ENCODE peak calls at places on chromosomes 13 and 19, in six cellular contexts. One of them, this sample, is unnamed.

GRCh38 chr13:43339843-43340550 is 316.6 kb downstream of the DNAJC15 start:
- DNase-seq in HCT116: no peak
- DNase-seq in IMR-90: peak
- DNase-seq in mesendoderm: no peak
- DNase-seq in fibroblast of lung: no peak
- DNase-seq in K562: no peak
- DNase-seq in this sample: no peak

GRCh38 chr19:41531438-41532311 is 44.3 kb upstream of the CEACAM21 start:
- DNase-seq in K562: peak
- DNase-seq in IMR-90: peak
- DNase-seq in HCT116: no peak
- DNase-seq in mesendoderm: peak
- DNase-seq in fibroblast of lung: peak
- DNase-seq in this sample: no peak

GRCh38 chr13:36339600-36340155 is 6.5 kb downstream of the SPART start:
- DNase-seq in fibroblast of lung: no peak
- DNase-seq in mesendoderm: no peak
- DNase-seq in IMR-90: no peak
- DNase-seq in K562: no peak
- DNase-seq in HCT116: no peak
- DNase-seq in this sample: no peak

GRCh38 chr19:12293771-12294307 is 844 bp downstream of the ZNF44 start:
- DNase-seq in fibroblast of lung: peak
- DNase-seq in HCT116: peak
- DNase-seq in IMR-90: peak
- DNase-seq in K562: peak
- DNase-seq in mesendoderm: peak
- DNase-seq in this sample: peak

GRCh38 chr13:108083056-108083455 is 132.3 kb downstream of the LIG4 start:
- DNase-seq in HCT116: no peak
- DNase-seq in mesendoderm: peak
- DNase-seq in K562: no peak
- DNase-seq in IMR-90: no peak
- DNase-seq in fibroblast of lung: peak
- DNase-seq in this sample: no peak

GRCh38 chr13:110689711-110690110 is 16.2 kb downstream of the CARS2 start:
- DNase-seq in IMR-90: no peak
- DNase-seq in HCT116: no peak
- DNase-seq in K562: no peak
- DNase-seq in mesendoderm: no peak
- DNase-seq in fibroblast of lung: no peak
- DNase-seq in this sample: no peak

GRCh38 chr13:44058586-44059238 is 179.0 kb downstream of the LACC1 start:
- DNase-seq in HCT116: no peak
- DNase-seq in IMR-90: no peak
- DNase-seq in mesendoderm: no peak
- DNase-seq in fibroblast of lung: peak
- DNase-seq in K562: no peak
- DNase-seq in this sample: no peak

GRCh38 chr13:74346960-74347359 is 212.8 kb upstream of the KLF12 start:
- DNase-seq in K562: no peak
- DNase-seq in mesendoderm: peak
- DNase-seq in IMR-90: no peak
- DNase-seq in fibroblast of lung: no peak
- DNase-seq in HCT116: no peak
- DNase-seq in this sample: peak

GRCh38 chr19:15254547-15254946 is 22.3 kb upstream of the EPHX3 start:
- DNase-seq in HCT116: no peak
- DNase-seq in IMR-90: no peak
- DNase-seq in mesendoderm: no peak
- DNase-seq in fibroblast of lung: no peak
- DNase-seq in K562: no peak
- DNase-seq in this sample: no peak

GRCh38 chr19:47730521-47730889 is 14.8 kb upstream of the NOP53 start:
- DNase-seq in HCT116: no peak
- DNase-seq in IMR-90: no peak
- DNase-seq in K562: no peak
- DNase-seq in mesendoderm: no peak
- DNase-seq in fibroblast of lung: no peak
- DNase-seq in this sample: no peak

DNA sequence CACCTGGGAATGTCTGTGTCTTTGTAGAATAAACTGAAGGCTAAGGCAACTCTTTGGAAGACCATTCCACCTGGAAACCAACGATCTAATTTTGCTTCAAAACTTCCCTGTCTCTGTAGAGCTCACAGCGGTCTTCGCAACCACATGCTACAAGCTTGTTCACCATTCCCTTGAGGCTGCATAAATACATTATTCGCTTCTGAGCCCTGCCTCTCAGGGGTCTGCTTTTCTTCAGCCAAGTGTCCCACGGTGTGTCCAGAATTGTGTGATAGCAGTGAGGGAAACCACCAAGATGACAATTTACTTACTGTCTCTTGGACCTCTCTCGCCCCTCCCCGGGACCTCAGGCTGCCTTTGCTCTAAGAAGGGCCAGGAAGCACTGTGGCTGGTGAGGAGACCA is 51.1 kb downstream of the GPR12 start:
- DNase-seq in IMR-90: no peak
- DNase-seq in K562: no peak
- DNase-seq in mesendoderm: no peak
- DNase-seq in HCT116: no peak
- DNase-seq in fibroblast of lung: no peak
- DNase-seq in this sample: no peak
- H3K4me2 ChIP-seq in IMR-90: no peak
- H3K4me2 ChIP-seq in K562: no peak
- H3K4me2 ChIP-seq in mesendoderm: no peak
- H3K4me2 ChIP-seq in HCT116: no peak
- H3K4me2 ChIP-seq in fibroblast of lung: no peak
- H3K4me2 ChIP-seq in this sample: no peak

DNA sequence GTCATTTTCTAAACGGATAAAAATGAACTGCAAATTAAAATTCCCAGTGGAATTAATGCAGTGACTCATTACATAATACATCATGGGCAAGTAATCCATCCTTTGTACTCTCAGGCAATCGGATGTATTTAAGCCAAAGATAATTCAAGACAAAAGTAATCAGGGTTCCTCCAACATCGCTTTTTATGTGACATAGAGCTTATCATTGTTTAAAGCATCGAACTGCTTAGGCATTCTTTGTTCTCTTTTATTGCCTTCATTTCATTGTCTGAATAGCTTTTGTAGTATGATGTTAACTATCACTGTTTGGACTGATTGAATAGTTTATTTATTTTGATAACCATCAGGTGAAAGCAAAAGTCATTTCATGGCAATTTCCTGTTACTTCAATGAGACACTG is 209.4 kb downstream of the ITGBL1 start:
- DNase-seq in mesendoderm: no peak
- DNase-seq in K562: no peak
- DNase-seq in HCT116: no peak
- DNase-seq in IMR-90: no peak
- DNase-seq in fibroblast of lung: peak
- DNase-seq in this sample: peak
- H3K4me2 ChIP-seq in mesendoderm: no peak
- H3K4me2 ChIP-seq in K562: no peak
- H3K4me2 ChIP-seq in HCT116: no peak
- H3K4me2 ChIP-seq in IMR-90: no peak
- H3K4me2 ChIP-seq in fibroblast of lung: no peak
- H3K4me2 ChIP-seq in this sample: no peak

DNA sequence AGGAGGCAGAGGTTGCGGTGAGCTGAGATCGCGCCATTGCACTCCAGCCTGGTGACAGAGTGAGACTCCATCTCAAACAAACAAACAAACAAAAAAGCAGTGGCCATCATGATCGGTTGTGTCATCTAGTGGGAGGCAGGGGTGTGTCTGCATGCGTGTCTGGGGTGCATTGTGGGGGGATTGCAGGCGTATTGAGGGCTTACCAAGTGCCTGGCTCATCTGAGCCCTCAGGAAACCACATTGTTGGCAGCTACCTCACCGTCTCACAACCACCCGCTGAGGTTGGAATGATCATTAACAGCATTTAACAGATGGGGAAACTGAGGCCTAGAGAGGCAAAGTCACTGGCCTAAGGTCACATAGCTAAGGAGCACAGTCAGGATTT is 30.5 kb downstream of the NFIC start:
- DNase-seq in fibroblast of lung: no peak
- DNase-seq in mesendoderm: no peak
- DNase-seq in HCT116: no peak
- DNase-seq in K562: no peak
- DNase-seq in IMR-90: no peak
- DNase-seq in this sample: no peak
- H3K4me2 ChIP-seq in fibroblast of lung: peak
- H3K4me2 ChIP-seq in mesendoderm: no peak
- H3K4me2 ChIP-seq in HCT116: peak
- H3K4me2 ChIP-seq in K562: no peak
- H3K4me2 ChIP-seq in IMR-90: no peak
- H3K4me2 ChIP-seq in this sample: no peak

DNA sequence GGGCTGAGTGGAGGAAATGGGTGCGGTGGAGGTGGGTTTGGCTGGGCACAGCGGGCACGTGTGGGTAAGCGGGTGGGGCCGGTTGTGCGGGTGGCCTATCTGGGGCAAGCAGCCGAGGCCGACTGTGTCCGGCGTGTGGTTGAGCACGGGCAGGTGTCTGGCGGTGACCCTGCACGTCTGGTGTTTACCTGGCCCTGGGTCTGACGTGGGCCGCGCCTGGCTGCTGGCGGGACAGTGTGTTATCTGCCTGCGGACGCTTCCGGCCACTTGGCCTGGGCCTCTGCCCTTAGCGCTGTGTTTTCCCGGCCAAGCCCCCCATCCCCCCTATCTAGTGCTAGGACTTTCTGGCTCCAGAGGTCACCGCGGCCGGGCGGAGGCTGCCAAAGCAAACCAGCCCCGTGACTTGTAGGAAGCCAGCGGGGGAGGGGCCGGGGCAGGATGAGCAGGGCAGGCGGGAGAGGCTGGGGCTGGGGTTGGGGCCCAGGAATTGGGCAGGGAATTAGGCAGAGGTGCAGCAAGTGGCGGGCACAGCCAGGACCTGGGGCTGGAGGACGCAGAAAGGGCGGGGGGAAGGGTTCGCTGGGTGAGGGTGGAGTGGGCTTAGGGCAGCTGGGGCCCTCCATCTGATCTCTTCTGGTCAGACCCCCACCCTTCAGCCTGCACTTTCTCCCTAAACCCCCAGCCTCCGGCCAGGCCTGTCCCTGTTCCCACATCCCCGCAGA is 534 bp upstream of the HPN start:
- DNase-seq in K562: peak
- DNase-seq in mesendoderm: peak
- DNase-seq in fibroblast of lung: no peak
- DNase-seq in HCT116: no peak
- DNase-seq in IMR-90: no peak
- DNase-seq in this sample: no peak
- H3K4me2 ChIP-seq in K562: peak
- H3K4me2 ChIP-seq in mesendoderm: peak
- H3K4me2 ChIP-seq in fibroblast of lung: peak
- H3K4me2 ChIP-seq in HCT116: no peak
- H3K4me2 ChIP-seq in IMR-90: no peak
- H3K4me2 ChIP-seq in this sample: peak

GRCh38 chr13:101621099-101621498 is 168.6 kb downstream of the ITGBL1 start:
- DNase-seq in mesendoderm: no peak
- DNase-seq in fibroblast of lung: no peak
- DNase-seq in K562: no peak
- DNase-seq in IMR-90: no peak
- DNase-seq in HCT116: no peak
- DNase-seq in this sample: no peak

GRCh38 chr13:101626925-101627555 is 174.6 kb downstream of the ITGBL1 start:
- DNase-seq in mesendoderm: no peak
- DNase-seq in HCT116: no peak
- DNase-seq in fibroblast of lung: no peak
- DNase-seq in K562: no peak
- DNase-seq in IMR-90: peak
- DNase-seq in this sample: no peak

GRCh38 chr13:101624981-101625380 is 172.5 kb downstream of the ITGBL1 start:
- DNase-seq in IMR-90: no peak
- DNase-seq in K562: no peak
- DNase-seq in fibroblast of lung: no peak
- DNase-seq in HCT116: no peak
- DNase-seq in mesendoderm: no peak
- DNase-seq in this sample: no peak

GRCh38 chr13:101624210-101624922 is 171.9 kb downstream of the ITGBL1 start:
- DNase-seq in K562: no peak
- DNase-seq in IMR-90: peak
- DNase-seq in HCT116: no peak
- DNase-seq in fibroblast of lung: no peak
- DNase-seq in mesendoderm: peak
- DNase-seq in this sample: no peak

DNA sequence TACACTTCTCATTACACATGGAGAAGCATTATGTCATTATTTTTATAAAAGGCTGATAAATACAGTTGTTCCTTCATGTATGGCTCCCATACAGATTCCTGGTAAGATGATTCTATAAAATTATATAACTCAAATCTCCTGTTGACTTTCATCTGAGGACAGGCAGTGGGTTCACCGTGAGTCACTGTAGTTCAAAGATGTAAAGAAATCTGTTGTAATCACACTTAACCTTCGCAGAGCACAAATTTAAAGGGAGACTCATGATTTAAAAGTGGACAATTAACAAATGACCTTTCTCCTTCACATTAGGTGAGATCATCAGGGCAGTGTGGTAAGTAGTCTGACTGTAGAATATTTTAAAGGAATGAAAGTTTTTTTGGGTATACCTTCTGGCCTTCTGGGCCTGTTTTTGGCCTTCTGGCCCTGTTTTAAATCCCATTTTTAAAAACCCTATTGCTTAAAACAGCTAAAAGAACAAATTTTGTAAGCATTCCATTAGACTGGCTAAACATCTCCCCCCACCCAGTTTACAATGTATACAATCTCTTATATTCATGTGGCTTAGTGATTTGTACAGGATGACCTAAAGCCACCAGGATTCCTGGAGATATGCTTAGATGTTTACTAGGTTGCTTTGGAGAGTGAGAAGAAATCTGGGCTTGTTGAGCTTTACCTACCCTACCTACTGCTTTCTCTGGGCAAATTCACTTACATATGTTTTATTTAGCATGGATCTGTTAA is 171.2 kb downstream of the ITGBL1 start:
- DNase-seq in K562: no peak
- DNase-seq in HCT116: no peak
- DNase-seq in mesendoderm: no peak
- DNase-seq in fibroblast of lung: peak
- DNase-seq in IMR-90: peak
- DNase-seq in this sample: no peak
- H3K4me2 ChIP-seq in K562: no peak
- H3K4me2 ChIP-seq in HCT116: no peak
- H3K4me2 ChIP-seq in mesendoderm: no peak
- H3K4me2 ChIP-seq in fibroblast of lung: peak
- H3K4me2 ChIP-seq in IMR-90: peak
- H3K4me2 ChIP-seq in this sample: no peak